ENCODE peak calls at places on chromosome 9, in ten cellular contexts. Q, Z, Y, C, H, T, R, F, L and B are unnamed samples.

GRCh38 chr9:137545123-137545522 is 5.1 kb downstream of the PNPLA7 start:
- DNase-seq in Q (no peak), Z (no peak), Y (no peak), C (no peak), H (no peak), T (no peak), R (no peak), F (peak; percentile 51), L (no peak), B (no peak)

GRCh38 chr9:91179237-91180138 is 182.2 kb downstream of the AUH start:
- DNase-seq in Q (no peak), Z (no peak), Y (no peak), C (no peak), H (no peak), T (no peak), R (no peak), F (peak; percentile 61), L (no peak), B (no peak)

GRCh38 chr9:89982016-89982415 is 377.2 kb downstream of the GADD45G start:
- DNase-seq in Q (no peak), Z (no peak), Y (no peak), C (no peak), H (no peak), T (no peak), R (no peak), F (no peak), L (no peak), B (no peak)

GRCh38 chr9:15081021-15081753 is 171.0 kb upstream of the FREM1 start:
- DNase-seq in Q (no peak), Z (no peak), Y (no peak), C (no peak), H (no peak), T (no peak), R (no peak), F (no peak), L (no peak), B (no peak)

GRCh38 chr9:12854218-12854617 is 79.4 kb downstream of the LURAP1L start:
- DNase-seq in Q (no peak), Z (no peak), Y (no peak), C (no peak), H (no peak), T (no peak), R (peak; percentile 14), F (no peak), L (no peak), B (no peak)

GRCh38 chr9:131464354-131465000 is 38.2 kb upstream of the POMT1 start:
- DNase-seq in Q (no peak), Z (no peak), Y (no peak), C (no peak), H (no peak), T (no peak), R (no peak), F (no peak), L (no peak), B (no peak)

GRCh38 chr9:108108802-108109448 is 619.4 kb upstream of the KLF4 start:
- DNase-seq in Q (no peak), Z (no peak), Y (no peak), C (no peak), H (no peak), T (no peak), R (no peak), F (peak; percentile 43), L (no peak), B (no peak)

GRCh38 chr9:94588681-94589080 is 4.9 kb downstream of the FBP2 start:
- DNase-seq in Q (no peak), Z (no peak), Y (no peak), C (no peak), H (no peak), T (no peak), R (no peak), F (no peak), L (no peak), B (no peak)

GRCh38 chr9:30732060-30732459 is 1652.4 kb upstream of the ACO1 start:
- DNase-seq in Q (no peak), Z (no peak), Y (no peak), C (no peak), H (no peak), T (no peak), R (peak; percentile 2), F (no peak), L (no peak), B (no peak)

GRCh38 chr9:126614455-126615248 is 924 bp downstream of the LMX1B start:
- DNase-seq in Q (no peak), Z (no peak), Y (no peak), C (no peak), H (no peak), T (no peak), R (no peak), F (no peak), L (no peak), B (no peak)

GRCh38 chr9:136309101-136309801 is 5.4 kb upstream of the CCDC187 start:
- DNase-seq in Q (no peak), Z (no peak), Y (peak; percentile 75), C (no peak), H (no peak), T (peak; percentile 41), R (no peak), F (no peak), L (no peak), B (peak; percentile 85)

GRCh38 chr9:121797056-121797455 is 145.6 kb downstream of the DAB2IP start:
- DNase-seq in Q (no peak), Z (no peak), Y (no peak), C (no peak), H (no peak), T (no peak), R (no peak), F (no peak), L (no peak), B (no peak)

GRCh38 chr9:19252174-19252884 is 21.8 kb downstream of the DENND4C start:
- DNase-seq in Q (no peak), Z (no peak), Y (no peak), C (no peak), H (no peak), T (no peak), R (no peak), F (no peak), L (no peak), B (no peak)

GRCh38 chr9:70285246-70285645 is 26.5 kb downstream of the SMC5 start:
- DNase-seq in Q (no peak), Z (no peak), Y (no peak), C (no peak), H (no peak), T (no peak), R (no peak), F (peak; percentile 5), L (no peak), B (no peak)

GRCh38 chr9:6852243-6852963 is 94.6 kb downstream of the KDM4C start:
- DNase-seq in Q (no peak), Z (no peak), Y (no peak), C (no peak), H (no peak), T (no peak), R (no peak), F (peak; percentile 44), L (no peak), B (no peak)

GRCh38 chr9:132670359-132670815 is at the start of gene GTF3C4:
- DNase-seq in Q (peak; percentile 84), Z (no peak), Y (peak; percentile 65), C (peak; percentile 86), H (peak; percentile 86), T (peak; percentile 86), R (peak; percentile 84), F (peak; percentile 89), L (no peak), B (peak; percentile 53)

GRCh38 chr9:37187713-37188439 is 67.5 kb downstream of the ZCCHC7 start:
- DNase-seq in Q (no peak), Z (no peak), Y (no peak), C (no peak), H (no peak), T (no peak), R (no peak), F (peak; percentile 3), L (no peak), B (no peak)

GRCh38 chr9:111872886-111873285 is 23.7 kb upstream of the UGCG start:
- DNase-seq in Q (no peak), Z (no peak), Y (no peak), C (no peak), H (no peak), T (no peak), R (no peak), F (no peak), L (no peak), B (no peak)

GRCh38 chr9:120310035-120310434 is 269.9 kb downstream of the CDK5RAP2 start:
- DNase-seq in Q (no peak), Z (no peak), Y (no peak), C (no peak), H (no peak), T (no peak), R (no peak), F (no peak), L (no peak), B (no peak)

GRCh38 chr9:80400624-80401230 is 829.0 kb downstream of the TLE4 start:
- DNase-seq in Q (no peak), Z (no peak), Y (no peak), C (no peak), H (no peak), T (no peak), R (no peak), F (no peak), L (no peak), B (no peak)

GRCh38 chr9:22452415-22453010 is 5.9 kb downstream of the DMRTA1 start:
- DNase-seq in Q (peak; percentile 26), Z (no peak), Y (peak; percentile 43), C (peak; percentile 48), H (peak; percentile 32), T (peak; percentile 51), R (peak; percentile 74), F (peak; percentile 8), L (peak; percentile 20), B (no peak)

GRCh38 chr9:893843-894420 is 52.4 kb downstream of the DMRT1 start:
- DNase-seq in Q (no peak), Z (peak; percentile 55), Y (peak; percentile 59), C (peak; percentile 50), H (peak; percentile 25), T (no peak), R (peak; percentile 68), F (peak; percentile 68), L (peak; percentile 38), B (no peak)

GRCh38 chr9:97705354-97705950 is 8.3 kb upstream of the XPA start:
- DNase-seq in Q (no peak), Z (no peak), Y (no peak), C (no peak), H (no peak), T (no peak), R (peak; percentile 24), F (no peak), L (no peak), B (no peak)

GRCh38 chr9:32755730-32756129 is 27.6 kb upstream of the TMEM215 start:
- DNase-seq in Q (no peak), Z (no peak), Y (no peak), C (no peak), H (no peak), T (no peak), R (no peak), F (no peak), L (no peak), B (no peak)

GRCh38 chr9:72935595-72935994 is 17.3 kb downstream of the ALDH1A1 start:
- DNase-seq in Q (no peak), Z (no peak), Y (peak; percentile 43), C (no peak), H (no peak), T (no peak), R (no peak), F (no peak), L (no peak), B (no peak)

GRCh38 chr9:134497283-134497860 is 144.2 kb upstream of the COL5A1 start:
- DNase-seq in Q (no peak), Z (no peak), Y (no peak), C (no peak), H (no peak), T (no peak), R (no peak), F (peak; percentile 16), L (no peak), B (no peak)

GRCh38 chr9:111483862-111484563 is at the start of gene ECPAS:
- DNase-seq in Q (peak; percentile 72), Z (no peak), Y (peak; percentile 25), C (peak; percentile 74), H (peak; percentile 63), T (peak; percentile 76), R (peak; percentile 79), F (peak; percentile 90), L (peak; percentile 71), B (peak; percentile 82)

GRCh38 chr9:4489919-4490704 is at the start of gene SLC1A1:
- DNase-seq in Q (peak; percentile 60), Z (no peak), Y (peak; percentile 34), C (peak; percentile 38), H (peak; percentile 13), T (peak; percentile 52), R (peak; percentile 88), F (peak; percentile 68), L (peak; percentile 28), B (peak; percentile 28)